ENCODE peak calls at places on chromosomes 13 and 19, in ten cellular contexts. One of them, this sample, is unnamed.

GRCh38 chr13:75302031-75302430 is 179.9 kb downstream of the TBC1D4 start:
- DNase-seq in sigmoid colon: no peak
- DNase-seq in stimulated activated CD4-positive, alpha-beta T cell treated with anti-CD3 and anti-CD28 coated beads, Interleukin-2, amount 100 ng/mL, for 48 hours: no peak
- DNase-seq in NCI-H1105 treated with DMSO at 0.1 percent for 48 hours: no peak
- DNase-seq in A549: no peak
- DNase-seq in cardiac fibroblast: peak
- DNase-seq in activated CD4-positive, alpha-beta T cell treated with anti-CD3 and anti-CD28 coated beads for 24 hours: no peak
- DNase-seq in lower leg skin: no peak
- DNase-seq in activated naive CD8-positive, alpha-beta T cell treated with anti-CD3 and anti-CD28 coated beads for 36 hours: no peak
- DNase-seq in transverse colon: no peak
- DNase-seq in this sample: no peak

GRCh38 chr19:6062961-6063575 is 47.2 kb downstream of the RFX2 start:
- DNase-seq in activated CD4-positive, alpha-beta T cell treated with anti-CD3 and anti-CD28 coated beads for 24 hours: no peak
- DNase-seq in NCI-H1105 treated with DMSO at 0.1 percent for 48 hours: no peak
- DNase-seq in activated naive CD8-positive, alpha-beta T cell treated with anti-CD3 and anti-CD28 coated beads for 36 hours: no peak
- DNase-seq in stimulated activated CD4-positive, alpha-beta T cell treated with anti-CD3 and anti-CD28 coated beads, Interleukin-2, amount 100 ng/mL, for 48 hours: no peak
- DNase-seq in A549: no peak
- DNase-seq in sigmoid colon: no peak
- DNase-seq in lower leg skin: no peak
- DNase-seq in cardiac fibroblast: no peak
- DNase-seq in transverse colon: peak
- DNase-seq in this sample: no peak

GRCh38 chr19:49425922-49426592 is 869 bp downstream of the GFY start:
- DNase-seq in sigmoid colon: no peak
- DNase-seq in activated naive CD8-positive, alpha-beta T cell treated with anti-CD3 and anti-CD28 coated beads for 36 hours: peak
- DNase-seq in cardiac fibroblast: no peak
- DNase-seq in A549: no peak
- DNase-seq in stimulated activated CD4-positive, alpha-beta T cell treated with anti-CD3 and anti-CD28 coated beads, Interleukin-2, amount 100 ng/mL, for 48 hours: no peak
- DNase-seq in lower leg skin: no peak
- DNase-seq in activated CD4-positive, alpha-beta T cell treated with anti-CD3 and anti-CD28 coated beads for 24 hours: no peak
- DNase-seq in transverse colon: no peak
- DNase-seq in NCI-H1105 treated with DMSO at 0.1 percent for 48 hours: no peak
- DNase-seq in this sample: no peak

GRCh38 chr13:40586886-40587285 is 79.6 kb downstream of the FOXO1 start:
- DNase-seq in A549: no peak
- DNase-seq in lower leg skin: no peak
- DNase-seq in activated naive CD8-positive, alpha-beta T cell treated with anti-CD3 and anti-CD28 coated beads for 36 hours: no peak
- DNase-seq in transverse colon: no peak
- DNase-seq in cardiac fibroblast: peak
- DNase-seq in sigmoid colon: no peak
- DNase-seq in activated CD4-positive, alpha-beta T cell treated with anti-CD3 and anti-CD28 coated beads for 24 hours: no peak
- DNase-seq in stimulated activated CD4-positive, alpha-beta T cell treated with anti-CD3 and anti-CD28 coated beads, Interleukin-2, amount 100 ng/mL, for 48 hours: no peak
- DNase-seq in NCI-H1105 treated with DMSO at 0.1 percent for 48 hours: no peak
- DNase-seq in this sample: peak

GRCh38 chr13:69109891-69110525 is 997.6 kb upstream of the ATXN8OS start:
- DNase-seq in stimulated activated CD4-positive, alpha-beta T cell treated with anti-CD3 and anti-CD28 coated beads, Interleukin-2, amount 100 ng/mL, for 48 hours: no peak
- DNase-seq in lower leg skin: no peak
- DNase-seq in transverse colon: no peak
- DNase-seq in NCI-H1105 treated with DMSO at 0.1 percent for 48 hours: peak
- DNase-seq in activated CD4-positive, alpha-beta T cell treated with anti-CD3 and anti-CD28 coated beads for 24 hours: no peak
- DNase-seq in activated naive CD8-positive, alpha-beta T cell treated with anti-CD3 and anti-CD28 coated beads for 36 hours: no peak
- DNase-seq in A549: no peak
- DNase-seq in sigmoid colon: no peak
- DNase-seq in cardiac fibroblast: no peak
- DNase-seq in this sample: no peak

GRCh38 chr19:29764322-29764721 is 47.5 kb upstream of the CCNE1 start:
- DNase-seq in cardiac fibroblast: no peak
- DNase-seq in lower leg skin: no peak
- DNase-seq in transverse colon: no peak
- DNase-seq in activated CD4-positive, alpha-beta T cell treated with anti-CD3 and anti-CD28 coated beads for 24 hours: no peak
- DNase-seq in NCI-H1105 treated with DMSO at 0.1 percent for 48 hours: no peak
- DNase-seq in activated naive CD8-positive, alpha-beta T cell treated with anti-CD3 and anti-CD28 coated beads for 36 hours: no peak
- DNase-seq in sigmoid colon: no peak
- DNase-seq in A549: no peak
- DNase-seq in stimulated activated CD4-positive, alpha-beta T cell treated with anti-CD3 and anti-CD28 coated beads, Interleukin-2, amount 100 ng/mL, for 48 hours: no peak
- DNase-seq in this sample: no peak

GRCh38 chr13:51122868-51123267 is 11.8 kb upstream of the C13orf42 start:
- DNase-seq in activated naive CD8-positive, alpha-beta T cell treated with anti-CD3 and anti-CD28 coated beads for 36 hours: peak
- DNase-seq in stimulated activated CD4-positive, alpha-beta T cell treated with anti-CD3 and anti-CD28 coated beads, Interleukin-2, amount 100 ng/mL, for 48 hours: peak
- DNase-seq in transverse colon: no peak
- DNase-seq in lower leg skin: no peak
- DNase-seq in NCI-H1105 treated with DMSO at 0.1 percent for 48 hours: no peak
- DNase-seq in A549: no peak
- DNase-seq in cardiac fibroblast: no peak
- DNase-seq in sigmoid colon: no peak
- DNase-seq in activated CD4-positive, alpha-beta T cell treated with anti-CD3 and anti-CD28 coated beads for 24 hours: no peak
- DNase-seq in this sample: no peak

GRCh38 chr13:76791290-76791664 is 94.9 kb downstream of the KCTD12 start:
- DNase-seq in activated CD4-positive, alpha-beta T cell treated with anti-CD3 and anti-CD28 coated beads for 24 hours: no peak
- DNase-seq in NCI-H1105 treated with DMSO at 0.1 percent for 48 hours: peak
- DNase-seq in transverse colon: no peak
- DNase-seq in A549: no peak
- DNase-seq in lower leg skin: no peak
- DNase-seq in stimulated activated CD4-positive, alpha-beta T cell treated with anti-CD3 and anti-CD28 coated beads, Interleukin-2, amount 100 ng/mL, for 48 hours: no peak
- DNase-seq in sigmoid colon: no peak
- DNase-seq in cardiac fibroblast: no peak
- DNase-seq in activated naive CD8-positive, alpha-beta T cell treated with anti-CD3 and anti-CD28 coated beads for 36 hours: no peak
- DNase-seq in this sample: no peak

GRCh38 chr19:30224689-30225606 is 147.2 kb upstream of the ZNF536 start:
- DNase-seq in activated CD4-positive, alpha-beta T cell treated with anti-CD3 and anti-CD28 coated beads for 24 hours: no peak
- DNase-seq in A549: peak
- DNase-seq in transverse colon: no peak
- DNase-seq in stimulated activated CD4-positive, alpha-beta T cell treated with anti-CD3 and anti-CD28 coated beads, Interleukin-2, amount 100 ng/mL, for 48 hours: no peak
- DNase-seq in activated naive CD8-positive, alpha-beta T cell treated with anti-CD3 and anti-CD28 coated beads for 36 hours: peak
- DNase-seq in NCI-H1105 treated with DMSO at 0.1 percent for 48 hours: peak
- DNase-seq in cardiac fibroblast: no peak
- DNase-seq in sigmoid colon: peak
- DNase-seq in lower leg skin: no peak
- DNase-seq in this sample: no peak

GRCh38 chr19:39351537-39352037 is 9.4 kb downstream of the SAMD4B start:
- DNase-seq in NCI-H1105 treated with DMSO at 0.1 percent for 48 hours: no peak
- DNase-seq in cardiac fibroblast: no peak
- DNase-seq in sigmoid colon: no peak
- DNase-seq in A549: no peak
- DNase-seq in lower leg skin: no peak
- DNase-seq in activated naive CD8-positive, alpha-beta T cell treated with anti-CD3 and anti-CD28 coated beads for 36 hours: peak
- DNase-seq in activated CD4-positive, alpha-beta T cell treated with anti-CD3 and anti-CD28 coated beads for 24 hours: peak
- DNase-seq in transverse colon: no peak
- DNase-seq in stimulated activated CD4-positive, alpha-beta T cell treated with anti-CD3 and anti-CD28 coated beads, Interleukin-2, amount 100 ng/mL, for 48 hours: peak
- DNase-seq in this sample: no peak

GRCh38 chr13:62653371-62653770 is 1237.7 kb upstream of the PCDH20 start:
- DNase-seq in lower leg skin: no peak
- DNase-seq in activated CD4-positive, alpha-beta T cell treated with anti-CD3 and anti-CD28 coated beads for 24 hours: no peak
- DNase-seq in NCI-H1105 treated with DMSO at 0.1 percent for 48 hours: no peak
- DNase-seq in stimulated activated CD4-positive, alpha-beta T cell treated with anti-CD3 and anti-CD28 coated beads, Interleukin-2, amount 100 ng/mL, for 48 hours: no peak
- DNase-seq in A549: no peak
- DNase-seq in sigmoid colon: no peak
- DNase-seq in activated naive CD8-positive, alpha-beta T cell treated with anti-CD3 and anti-CD28 coated beads for 36 hours: no peak
- DNase-seq in cardiac fibroblast: no peak
- DNase-seq in transverse colon: no peak
- DNase-seq in this sample: no peak

GRCh38 chr19:4108767-4109625 is 14.9 kb downstream of the MAP2K2 start:
- DNase-seq in NCI-H1105 treated with DMSO at 0.1 percent for 48 hours: no peak
- DNase-seq in stimulated activated CD4-positive, alpha-beta T cell treated with anti-CD3 and anti-CD28 coated beads, Interleukin-2, amount 100 ng/mL, for 48 hours: peak
- DNase-seq in activated naive CD8-positive, alpha-beta T cell treated with anti-CD3 and anti-CD28 coated beads for 36 hours: peak
- DNase-seq in lower leg skin: no peak
- DNase-seq in cardiac fibroblast: no peak
- DNase-seq in transverse colon: peak
- DNase-seq in sigmoid colon: no peak
- DNase-seq in activated CD4-positive, alpha-beta T cell treated with anti-CD3 and anti-CD28 coated beads for 24 hours: no peak
- DNase-seq in A549: no peak
- DNase-seq in this sample: no peak

GRCh38 chr13:34465423-34465922 is 476.6 kb upstream of the NBEA start:
- DNase-seq in sigmoid colon: no peak
- DNase-seq in A549: no peak
- DNase-seq in activated CD4-positive, alpha-beta T cell treated with anti-CD3 and anti-CD28 coated beads for 24 hours: no peak
- DNase-seq in cardiac fibroblast: no peak
- DNase-seq in activated naive CD8-positive, alpha-beta T cell treated with anti-CD3 and anti-CD28 coated beads for 36 hours: no peak
- DNase-seq in stimulated activated CD4-positive, alpha-beta T cell treated with anti-CD3 and anti-CD28 coated beads, Interleukin-2, amount 100 ng/mL, for 48 hours: no peak
- DNase-seq in transverse colon: no peak
- DNase-seq in lower leg skin: no peak
- DNase-seq in NCI-H1105 treated with DMSO at 0.1 percent for 48 hours: no peak
- DNase-seq in this sample: no peak

GRCh38 chr13:44364601-44365000 is 9.0 kb upstream of the SERP2 start:
- DNase-seq in activated naive CD8-positive, alpha-beta T cell treated with anti-CD3 and anti-CD28 coated beads for 36 hours: no peak
- DNase-seq in lower leg skin: no peak
- DNase-seq in NCI-H1105 treated with DMSO at 0.1 percent for 48 hours: no peak
- DNase-seq in activated CD4-positive, alpha-beta T cell treated with anti-CD3 and anti-CD28 coated beads for 24 hours: no peak
- DNase-seq in cardiac fibroblast: no peak
- DNase-seq in sigmoid colon: no peak
- DNase-seq in stimulated activated CD4-positive, alpha-beta T cell treated with anti-CD3 and anti-CD28 coated beads, Interleukin-2, amount 100 ng/mL, for 48 hours: no peak
- DNase-seq in transverse colon: no peak
- DNase-seq in A549: no peak
- DNase-seq in this sample: peak

GRCh38 chr13:83515267-83515666 is 367.0 kb downstream of the SLITRK1 start:
- DNase-seq in cardiac fibroblast: peak
- DNase-seq in lower leg skin: no peak
- DNase-seq in activated CD4-positive, alpha-beta T cell treated with anti-CD3 and anti-CD28 coated beads for 24 hours: no peak
- DNase-seq in stimulated activated CD4-positive, alpha-beta T cell treated with anti-CD3 and anti-CD28 coated beads, Interleukin-2, amount 100 ng/mL, for 48 hours: no peak
- DNase-seq in sigmoid colon: no peak
- DNase-seq in A549: no peak
- DNase-seq in NCI-H1105 treated with DMSO at 0.1 percent for 48 hours: no peak
- DNase-seq in transverse colon: no peak
- DNase-seq in activated naive CD8-positive, alpha-beta T cell treated with anti-CD3 and anti-CD28 coated beads for 36 hours: no peak
- DNase-seq in this sample: no peak

This sample was measured in endothelial cell of umbilical vein.